ENCODE peak calls at places on chromosome 9, in six cellular contexts. One of them, this sample, is unnamed.

GRCh38 chr9:94807556-94807955 is 81.1 kb downstream of the AOPEP start:
- DNase-seq in psoas muscle: no peak
- DNase-seq in heart left ventricle: no peak
- DNase-seq in CD4-positive, CD25-positive, alpha-beta regulatory T cell: no peak
- DNase-seq in HepG2: no peak
- DNase-seq in uterus: no peak
- DNase-seq in this sample: no peak

GRCh38 chr9:75855509-75855908 is 35.0 kb upstream of the PCSK5 start:
- DNase-seq in HepG2: peak
- DNase-seq in uterus: no peak
- DNase-seq in heart left ventricle: no peak
- DNase-seq in CD4-positive, CD25-positive, alpha-beta regulatory T cell: no peak
- DNase-seq in psoas muscle: no peak
- DNase-seq in this sample: no peak

GRCh38 chr9:115691686-115692085 is 461.9 kb upstream of the PAPPA start:
- DNase-seq in HepG2: no peak
- DNase-seq in uterus: no peak
- DNase-seq in CD4-positive, CD25-positive, alpha-beta regulatory T cell: no peak
- DNase-seq in heart left ventricle: no peak
- DNase-seq in psoas muscle: no peak
- DNase-seq in this sample: no peak

GRCh38 chr9:99451121-99451606 is 229.1 kb downstream of the SEC61B start:
- DNase-seq in CD4-positive, CD25-positive, alpha-beta regulatory T cell: no peak
- DNase-seq in uterus: no peak
- DNase-seq in psoas muscle: no peak
- DNase-seq in HepG2: no peak
- DNase-seq in heart left ventricle: no peak
- DNase-seq in this sample: no peak

GRCh38 chr9:132160802-132161742 is 786 bp upstream of the NTNG2 start:
- DNase-seq in psoas muscle: peak
- DNase-seq in uterus: no peak
- DNase-seq in CD4-positive, CD25-positive, alpha-beta regulatory T cell: peak
- DNase-seq in HepG2: no peak
- DNase-seq in heart left ventricle: peak
- DNase-seq in this sample: no peak

GRCh38 chr9:108580021-108580439 is 275.8 kb downstream of the ACTL7B start:
- DNase-seq in heart left ventricle: no peak
- DNase-seq in CD4-positive, CD25-positive, alpha-beta regulatory T cell: no peak
- DNase-seq in HepG2: peak
- DNase-seq in uterus: no peak
- DNase-seq in psoas muscle: no peak
- DNase-seq in this sample: peak

GRCh38 chr9:14760060-14760459 is 37.5 kb upstream of the CER1 start:
- DNase-seq in uterus: no peak
- DNase-seq in CD4-positive, CD25-positive, alpha-beta regulatory T cell: no peak
- DNase-seq in HepG2: no peak
- DNase-seq in psoas muscle: no peak
- DNase-seq in heart left ventricle: no peak
- DNase-seq in this sample: no peak

GRCh38 chr9:101495810-101496209 is 37.8 kb upstream of the RNF20 start:
- DNase-seq in CD4-positive, CD25-positive, alpha-beta regulatory T cell: no peak
- DNase-seq in heart left ventricle: no peak
- DNase-seq in HepG2: no peak
- DNase-seq in psoas muscle: no peak
- DNase-seq in uterus: no peak
- DNase-seq in this sample: no peak

GRCh38 chr9:124818431-124819281 is 34.6 kb upstream of the WDR38 start:
- DNase-seq in HepG2: peak
- DNase-seq in uterus: no peak
- DNase-seq in CD4-positive, CD25-positive, alpha-beta regulatory T cell: no peak
- DNase-seq in heart left ventricle: no peak
- DNase-seq in psoas muscle: no peak
- DNase-seq in this sample: peak

GRCh38 chr9:20538956-20539355 is 83.3 kb downstream of the MLLT3 start:
- DNase-seq in uterus: no peak
- DNase-seq in CD4-positive, CD25-positive, alpha-beta regulatory T cell: no peak
- DNase-seq in HepG2: no peak
- DNase-seq in heart left ventricle: no peak
- DNase-seq in psoas muscle: no peak
- DNase-seq in this sample: no peak

GRCh38 chr9:93123561-93124283 is 10.3 kb downstream of the NINJ1 start:
- DNase-seq in psoas muscle: peak
- DNase-seq in uterus: peak
- DNase-seq in CD4-positive, CD25-positive, alpha-beta regulatory T cell: no peak
- DNase-seq in HepG2: no peak
- DNase-seq in heart left ventricle: peak
- DNase-seq in this sample: peak

GRCh38 chr9:19378154-19378553 is 1.9 kb downstream of the RPS6 start:
- DNase-seq in uterus: no peak
- DNase-seq in heart left ventricle: no peak
- DNase-seq in CD4-positive, CD25-positive, alpha-beta regulatory T cell: no peak
- DNase-seq in HepG2: no peak
- DNase-seq in psoas muscle: no peak
- DNase-seq in this sample: no peak

GRCh38 chr9:5617749-5618148 is 11.2 kb upstream of the RIC1 start:
- DNase-seq in HepG2: no peak
- DNase-seq in uterus: no peak
- DNase-seq in CD4-positive, CD25-positive, alpha-beta regulatory T cell: no peak
- DNase-seq in psoas muscle: no peak
- DNase-seq in heart left ventricle: no peak
- DNase-seq in this sample: no peak

GRCh38 chr9:70093944-70094343 is 50.3 kb downstream of the MAMDC2 start:
- DNase-seq in psoas muscle: no peak
- DNase-seq in uterus: no peak
- DNase-seq in HepG2: no peak
- DNase-seq in CD4-positive, CD25-positive, alpha-beta regulatory T cell: no peak
- DNase-seq in heart left ventricle: no peak
- DNase-seq in this sample: no peak

GRCh38 chr9:94030318-94031179 is 53.7 kb upstream of the PTPDC1 start:
- DNase-seq in psoas muscle: peak
- DNase-seq in CD4-positive, CD25-positive, alpha-beta regulatory T cell: peak
- DNase-seq in HepG2: peak
- DNase-seq in heart left ventricle: peak
- DNase-seq in uterus: peak
- DNase-seq in this sample: peak

GRCh38 chr9:93224591-93224990 is 40.7 kb downstream of the WNK2 start:
- DNase-seq in HepG2: peak
- DNase-seq in psoas muscle: no peak
- DNase-seq in uterus: no peak
- DNase-seq in CD4-positive, CD25-positive, alpha-beta regulatory T cell: no peak
- DNase-seq in heart left ventricle: no peak
- DNase-seq in this sample: no peak

GRCh38 chr9:132241840-132242620 is 80.2 kb downstream of the NTNG2 start:
- DNase-seq in CD4-positive, CD25-positive, alpha-beta regulatory T cell: peak
- DNase-seq in heart left ventricle: no peak
- DNase-seq in uterus: peak
- DNase-seq in HepG2: no peak
- DNase-seq in psoas muscle: peak
- DNase-seq in this sample: no peak

GRCh38 chr9:77954018-77954417 is 77.6 kb downstream of the GNAQ start:
- DNase-seq in HepG2: no peak
- DNase-seq in uterus: no peak
- DNase-seq in heart left ventricle: no peak
- DNase-seq in psoas muscle: no peak
- DNase-seq in CD4-positive, CD25-positive, alpha-beta regulatory T cell: no peak
- DNase-seq in this sample: no peak

GRCh38 chr9:105242557-105242956 is 1.9 kb upstream of the SLC44A1 start:
- DNase-seq in psoas muscle: no peak
- DNase-seq in HepG2: no peak
- DNase-seq in uterus: no peak
- DNase-seq in CD4-positive, CD25-positive, alpha-beta regulatory T cell: no peak
- DNase-seq in heart left ventricle: no peak
- DNase-seq in this sample: no peak

DNA sequence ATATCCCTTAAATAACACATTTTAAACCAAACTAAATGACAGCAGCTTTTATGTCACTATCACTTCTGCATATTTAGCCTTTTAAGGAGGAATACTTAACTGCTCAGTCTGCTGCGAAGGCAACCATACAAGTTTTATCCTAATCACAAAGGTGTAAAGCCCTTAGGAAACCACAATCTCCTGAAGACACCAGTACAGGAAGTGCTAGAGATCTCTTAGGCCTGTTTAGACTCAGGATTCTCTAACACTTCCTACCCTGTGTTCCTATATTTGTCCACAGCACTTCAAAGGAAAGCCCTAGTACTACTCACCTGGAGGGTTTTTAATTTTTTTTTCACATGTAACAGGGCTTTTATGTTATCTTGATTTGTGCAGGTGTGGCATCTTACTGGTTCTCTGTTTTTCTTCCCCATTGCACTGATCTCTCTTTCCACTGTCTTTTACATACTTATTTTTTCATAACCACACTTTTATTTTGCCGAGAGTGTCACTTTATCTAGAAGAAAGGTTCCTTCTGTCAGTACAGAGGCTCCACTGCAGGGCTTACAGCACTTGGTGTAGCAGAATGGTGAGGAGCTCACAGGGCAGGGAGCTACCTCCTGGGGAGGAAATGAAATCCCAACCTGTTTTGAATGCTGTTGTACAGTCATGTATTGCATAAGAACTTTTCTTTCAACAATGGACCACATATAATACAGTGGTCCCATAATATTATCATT is 1060.6 kb upstream of the ACO1 start:
- DNase-seq in CD4-positive, CD25-positive, alpha-beta regulatory T cell: peak
- DNase-seq in psoas muscle: no peak
- DNase-seq in HepG2: no peak
- DNase-seq in heart left ventricle: no peak
- DNase-seq in uterus: no peak
- DNase-seq in this sample: no peak
- H3K27ac ChIP-seq in CD4-positive, CD25-positive, alpha-beta regulatory T cell: peak
- H3K27ac ChIP-seq in psoas muscle: no peak
- H3K27ac ChIP-seq in HepG2: no peak
- H3K27ac ChIP-seq in heart left ventricle: no peak
- H3K27ac ChIP-seq in uterus: no peak
- H3K27ac ChIP-seq in this sample: no peak

GRCh38 chr9:26262431-26262830 is 584.2 kb upstream of the TUSC1 start:
- DNase-seq in CD4-positive, CD25-positive, alpha-beta regulatory T cell: no peak
- DNase-seq in HepG2: no peak
- DNase-seq in uterus: no peak
- DNase-seq in psoas muscle: no peak
- DNase-seq in heart left ventricle: no peak
- DNase-seq in this sample: no peak
- H3K27ac ChIP-seq in CD4-positive, CD25-positive, alpha-beta regulatory T cell: no peak
- H3K27ac ChIP-seq in HepG2: no peak
- H3K27ac ChIP-seq in uterus: no peak
- H3K27ac ChIP-seq in psoas muscle: no peak
- H3K27ac ChIP-seq in heart left ventricle: no peak
- H3K27ac ChIP-seq in this sample: no peak

GRCh38 chr9:23663125-23663524 is 162.9 kb downstream of the ELAVL2 start:
- DNase-seq in heart left ventricle: no peak
- DNase-seq in psoas muscle: no peak
- DNase-seq in CD4-positive, CD25-positive, alpha-beta regulatory T cell: no peak
- DNase-seq in HepG2: no peak
- DNase-seq in uterus: no peak
- DNase-seq in this sample: no peak
- H3K27ac ChIP-seq in heart left ventricle: no peak
- H3K27ac ChIP-seq in psoas muscle: no peak
- H3K27ac ChIP-seq in CD4-positive, CD25-positive, alpha-beta regulatory T cell: no peak
- H3K27ac ChIP-seq in HepG2: no peak
- H3K27ac ChIP-seq in uterus: no peak
- H3K27ac ChIP-seq in this sample: no peak

GRCh38 chr9:16010221-16010620 is 457.4 kb downstream of the CCDC171 start:
- DNase-seq in heart left ventricle: no peak
- DNase-seq in uterus: no peak
- DNase-seq in HepG2: no peak
- DNase-seq in CD4-positive, CD25-positive, alpha-beta regulatory T cell: no peak
- DNase-seq in psoas muscle: no peak
- DNase-seq in this sample: no peak

GRCh38 chr9:16013366-16013765 is 460.5 kb downstream of the CCDC171 start:
- DNase-seq in HepG2: no peak
- DNase-seq in psoas muscle: no peak
- DNase-seq in CD4-positive, CD25-positive, alpha-beta regulatory T cell: no peak
- DNase-seq in uterus: no peak
- DNase-seq in heart left ventricle: no peak
- DNase-seq in this sample: no peak

GRCh38 chr9:16013826-16014225 is 461.0 kb downstream of the CCDC171 start:
- DNase-seq in uterus: no peak
- DNase-seq in heart left ventricle: no peak
- DNase-seq in CD4-positive, CD25-positive, alpha-beta regulatory T cell: no peak
- DNase-seq in psoas muscle: no peak
- DNase-seq in HepG2: no peak
- DNase-seq in this sample: no peak

GRCh38 chr9:16012621-16013020 is 459.8 kb downstream of the CCDC171 start:
- DNase-seq in psoas muscle: no peak
- DNase-seq in CD4-positive, CD25-positive, alpha-beta regulatory T cell: no peak
- DNase-seq in uterus: no peak
- DNase-seq in HepG2: no peak
- DNase-seq in heart left ventricle: no peak
- DNase-seq in this sample: no peak
- H3K27ac ChIP-seq in psoas muscle: no peak
- H3K27ac ChIP-seq in CD4-positive, CD25-positive, alpha-beta regulatory T cell: no peak
- H3K27ac ChIP-seq in uterus: no peak
- H3K27ac ChIP-seq in HepG2: no peak
- H3K27ac ChIP-seq in heart left ventricle: no peak
- H3K27ac ChIP-seq in this sample: no peak

GRCh38 chr9:4241552-4241951 is 58.3 kb downstream of the GLIS3 start:
- DNase-seq in heart left ventricle: no peak
- DNase-seq in HepG2: no peak
- DNase-seq in uterus: no peak
- DNase-seq in CD4-positive, CD25-positive, alpha-beta regulatory T cell: no peak
- DNase-seq in psoas muscle: no peak
- DNase-seq in this sample: no peak

GRCh38 chr9:4238522-4238921 is 61.3 kb downstream of the GLIS3 start:
- DNase-seq in psoas muscle: no peak
- DNase-seq in uterus: no peak
- DNase-seq in CD4-positive, CD25-positive, alpha-beta regulatory T cell: no peak
- DNase-seq in heart left ventricle: no peak
- DNase-seq in HepG2: no peak
- DNase-seq in this sample: no peak

GRCh38 chr9:4237748-4238511 is 61.9 kb downstream of the GLIS3 start:
- DNase-seq in heart left ventricle: no peak
- DNase-seq in HepG2: no peak
- DNase-seq in psoas muscle: no peak
- DNase-seq in uterus: no peak
- DNase-seq in CD4-positive, CD25-positive, alpha-beta regulatory T cell: no peak
- DNase-seq in this sample: no peak

DNA sequence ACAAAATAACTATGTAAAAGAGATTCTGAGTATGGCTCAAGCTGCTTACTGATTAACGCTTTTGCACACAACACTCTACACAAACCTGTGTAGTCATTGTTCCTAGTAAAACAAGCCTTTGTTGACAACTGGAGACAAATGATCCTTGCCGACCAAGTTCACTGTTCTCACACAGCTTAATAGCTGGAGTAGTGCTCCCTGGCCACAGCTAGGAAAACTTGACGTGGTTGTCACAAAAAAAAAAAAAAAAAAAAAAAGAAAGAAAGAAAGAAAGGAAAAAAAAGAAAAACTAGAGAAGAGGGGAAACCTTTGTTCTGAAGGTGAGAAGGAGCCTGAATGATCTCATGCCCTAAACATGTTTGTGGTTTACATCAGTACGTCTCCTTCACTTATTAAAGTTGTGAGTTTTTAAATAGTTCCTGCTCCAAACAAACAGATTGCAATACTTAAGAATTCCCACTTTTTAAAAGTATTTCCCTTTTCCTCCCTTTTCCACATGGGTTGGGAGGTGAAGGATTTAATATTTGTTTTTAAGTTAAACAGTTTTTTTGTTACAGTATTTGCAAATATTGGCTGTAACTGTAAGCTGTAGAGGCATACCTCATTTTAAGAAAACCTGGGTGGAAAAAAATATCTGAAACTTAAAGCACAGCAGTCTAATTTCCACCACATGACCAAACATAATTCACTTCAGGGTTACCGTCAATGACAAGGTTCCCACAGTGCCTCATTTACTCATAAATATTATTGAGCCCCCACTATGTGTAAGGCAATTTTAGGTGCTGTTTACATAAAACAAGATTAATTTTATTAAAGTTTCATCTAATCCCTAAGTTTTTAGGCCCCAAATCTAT is 63.7 kb downstream of the GLIS3 start:
- DNase-seq in HepG2: peak
- DNase-seq in uterus: no peak
- DNase-seq in heart left ventricle: no peak
- DNase-seq in psoas muscle: no peak
- DNase-seq in CD4-positive, CD25-positive, alpha-beta regulatory T cell: no peak
- DNase-seq in this sample: no peak
- H3K27ac ChIP-seq in HepG2: no peak
- H3K27ac ChIP-seq in uterus: peak
- H3K27ac ChIP-seq in heart left ventricle: peak
- H3K27ac ChIP-seq in psoas muscle: no peak
- H3K27ac ChIP-seq in CD4-positive, CD25-positive, alpha-beta regulatory T cell: no peak
- H3K27ac ChIP-seq in this sample: peak